ENCODE peak calls at places on chromosomes 3 and 15, in four cellular contexts. One of them, this sample, is unnamed.

GRCh38 chr3:30970183-30970582 is 75.7 kb upstream of the GADL1 start:
- DNase-seq in HCT116: no peak
- DNase-seq in GM12878: no peak
- DNase-seq in HEK293T: no peak
- DNase-seq in this sample: no peak

GRCh38 chr15:38996111-38996541 is 431.5 kb upstream of the RASGRP1 start:
- DNase-seq in GM12878: no peak
- DNase-seq in HCT116: no peak
- DNase-seq in HEK293T: no peak
- DNase-seq in this sample: no peak

GRCh38 chr3:119301662-119302061 is 7.5 kb downstream of the ARHGAP31 start:
- DNase-seq in HCT116: no peak
- DNase-seq in HEK293T: no peak
- DNase-seq in GM12878: no peak
- DNase-seq in this sample: no peak

GRCh38 chr15:68679961-68680371 is 101.2 kb downstream of the CORO2B start:
- DNase-seq in HCT116: no peak
- DNase-seq in GM12878: no peak
- DNase-seq in HEK293T: no peak
- DNase-seq in this sample: no peak

GRCh38 chr15:56428821-56429458 is 36.0 kb downstream of the MNS1 start:
- DNase-seq in HEK293T: peak
- DNase-seq in HCT116: peak
- DNase-seq in GM12878: peak
- DNase-seq in this sample: no peak

GRCh38 chr3:72692959-72693518 is 155.2 kb downstream of the SHQ1 start:
- DNase-seq in HCT116: no peak
- DNase-seq in HEK293T: no peak
- DNase-seq in GM12878: no peak
- DNase-seq in this sample: peak

GRCh38 chr3:135304378-135304777 is 509.3 kb downstream of the EPHB1 start:
- DNase-seq in HEK293T: no peak
- DNase-seq in HCT116: no peak
- DNase-seq in GM12878: no peak
- DNase-seq in this sample: no peak

GRCh38 chr3:194481103-194481502 is 5.7 kb downstream of the ATP13A3 start:
- DNase-seq in HEK293T: no peak
- DNase-seq in GM12878: no peak
- DNase-seq in HCT116: no peak
- DNase-seq in this sample: no peak

GRCh38 chr15:41585140-41586047 is 26.4 kb downstream of the TYRO3 start:
- DNase-seq in GM12878: no peak
- DNase-seq in HCT116: no peak
- DNase-seq in HEK293T: peak
- DNase-seq in this sample: peak

GRCh38 chr15:67059127-67059553 is 6.3 kb upstream of the SMAD3 start:
- DNase-seq in HEK293T: no peak
- DNase-seq in GM12878: no peak
- DNase-seq in HCT116: no peak
- DNase-seq in this sample: no peak

GRCh38 chr15:31361764-31362120 is 35.1 kb downstream of the KLF13 start:
- DNase-seq in GM12878: no peak
- DNase-seq in HCT116: no peak
- DNase-seq in HEK293T: no peak
- DNase-seq in this sample: no peak

GRCh38 chr3:57199895-57200297 is at the start of gene HESX1:
- DNase-seq in HEK293T: no peak
- DNase-seq in HCT116: no peak
- DNase-seq in GM12878: no peak
- DNase-seq in this sample: peak

GRCh38 chr3:125165189-125165947 is 47.2 kb downstream of the SLC12A8 start:
- DNase-seq in HEK293T: peak
- DNase-seq in HCT116: no peak
- DNase-seq in GM12878: no peak
- DNase-seq in this sample: peak

GRCh38 chr15:36584511-36584910 is 5.1 kb downstream of the CDIN1 start:
- DNase-seq in HEK293T: no peak
- DNase-seq in HCT116: no peak
- DNase-seq in GM12878: no peak
- DNase-seq in this sample: no peak

GRCh38 chr15:92105611-92106010 is 252.1 kb downstream of the SLCO3A1 start:
- DNase-seq in HCT116: no peak
- DNase-seq in HEK293T: no peak
- DNase-seq in GM12878: no peak
- DNase-seq in this sample: no peak

GRCh38 chr15:73631915-73632669 is 1.1 kb downstream of the NPTN start:
- DNase-seq in HEK293T: peak
- DNase-seq in HCT116: no peak
- DNase-seq in GM12878: no peak
- DNase-seq in this sample: no peak

GRCh38 chr15:64746921-64747320 is 28.5 kb downstream of the RBPMS2 start:
- DNase-seq in HEK293T: no peak
- DNase-seq in HCT116: no peak
- DNase-seq in GM12878: no peak
- DNase-seq in this sample: no peak

GRCh38 chr15:64747578-64747977 is 27.8 kb downstream of the RBPMS2 start:
- DNase-seq in GM12878: no peak
- DNase-seq in HEK293T: no peak
- DNase-seq in HCT116: no peak
- DNase-seq in this sample: no peak

GRCh38 chr15:64748251-64748650 is 27.1 kb downstream of the RBPMS2 start:
- DNase-seq in HEK293T: no peak
- DNase-seq in HCT116: no peak
- DNase-seq in GM12878: no peak
- DNase-seq in this sample: no peak

GRCh38 chr15:64749999-64750657 is 25.3 kb downstream of the RBPMS2 start:
- DNase-seq in GM12878: no peak
- DNase-seq in HCT116: no peak
- DNase-seq in HEK293T: peak
- DNase-seq in this sample: peak

GRCh38 chr15:64749167-64749566 is 26.2 kb downstream of the RBPMS2 start:
- DNase-seq in GM12878: no peak
- DNase-seq in HCT116: no peak
- DNase-seq in HEK293T: no peak
- DNase-seq in this sample: no peak
- TF ChIP-seq SP1 in GM12878: no peak
- TF ChIP-seq SP1 in HCT116: no peak
- TF ChIP-seq SP1 in HEK293T: no peak
- TF ChIP-seq SP1 in this sample: no peak

DNA sequence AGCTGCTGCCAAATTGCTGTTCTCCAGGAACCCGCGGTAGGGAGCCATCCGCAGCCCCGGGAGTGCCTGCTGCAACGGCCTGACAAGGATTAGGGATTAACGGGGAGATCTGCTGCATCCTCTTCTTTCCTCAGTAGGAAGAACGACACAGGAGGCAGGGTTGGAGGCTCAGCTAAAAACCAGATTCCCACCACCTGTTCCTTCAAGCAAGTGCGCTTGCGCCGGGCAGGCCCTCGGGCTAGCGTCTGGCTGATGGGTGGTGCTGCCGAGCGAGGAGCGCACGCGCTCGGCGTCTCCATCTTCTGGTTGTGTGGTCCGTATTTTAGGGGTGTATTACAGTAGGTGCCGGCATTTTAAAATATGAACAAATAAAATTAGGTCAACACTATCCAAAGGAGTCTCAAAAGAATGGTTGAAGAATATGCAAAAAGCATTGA is 25.4 kb upstream of the SLC25A26 start:
- DNase-seq in GM12878: no peak
- DNase-seq in HCT116: peak
- DNase-seq in HEK293T: no peak
- DNase-seq in this sample: peak
- TF ChIP-seq SP1 in GM12878: no peak
- TF ChIP-seq SP1 in HCT116: no peak
- TF ChIP-seq SP1 in HEK293T: no peak
- TF ChIP-seq SP1 in this sample: no peak

DNA sequence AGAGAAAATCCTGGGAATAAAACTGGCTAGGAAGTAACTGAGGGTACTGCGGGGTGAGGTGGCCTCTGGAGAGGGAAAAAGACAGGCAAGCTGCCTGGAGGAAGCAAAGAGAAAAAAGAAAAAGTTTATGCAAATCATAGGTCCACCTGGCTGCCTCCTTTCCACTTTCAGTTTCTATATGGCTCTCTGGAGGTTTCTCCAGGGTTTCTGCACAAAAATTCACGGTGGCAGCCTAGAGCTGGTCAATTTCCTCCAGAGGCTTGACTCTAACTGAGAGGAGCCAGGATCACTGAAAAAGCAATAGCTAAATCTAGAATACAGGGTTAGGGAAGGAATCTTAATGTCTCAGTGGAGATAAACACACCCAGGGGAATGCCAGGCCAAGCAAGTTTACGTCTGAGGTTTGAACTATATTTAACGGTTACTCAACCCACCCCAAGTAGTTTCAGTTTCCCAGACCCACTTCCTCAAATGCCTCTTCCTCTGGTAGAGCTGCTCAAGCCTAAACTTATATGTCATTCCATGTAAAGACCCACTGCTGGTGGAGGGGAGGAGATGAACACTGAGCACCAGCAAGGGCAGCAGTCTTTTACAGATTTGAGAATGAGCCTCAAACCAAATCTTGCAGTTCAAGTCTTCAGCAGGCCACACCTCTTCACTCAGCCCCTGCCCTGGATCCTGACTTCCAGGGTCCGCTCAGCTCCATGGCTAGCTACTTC is 5.7 kb downstream of the LYSMD2 start:
- DNase-seq in HCT116: no peak
- DNase-seq in HEK293T: no peak
- DNase-seq in GM12878: peak
- DNase-seq in this sample: no peak
- TF ChIP-seq SP1 in HCT116: no peak
- TF ChIP-seq SP1 in HEK293T: no peak
- TF ChIP-seq SP1 in GM12878: peak
- TF ChIP-seq SP1 in this sample: no peak

DNA sequence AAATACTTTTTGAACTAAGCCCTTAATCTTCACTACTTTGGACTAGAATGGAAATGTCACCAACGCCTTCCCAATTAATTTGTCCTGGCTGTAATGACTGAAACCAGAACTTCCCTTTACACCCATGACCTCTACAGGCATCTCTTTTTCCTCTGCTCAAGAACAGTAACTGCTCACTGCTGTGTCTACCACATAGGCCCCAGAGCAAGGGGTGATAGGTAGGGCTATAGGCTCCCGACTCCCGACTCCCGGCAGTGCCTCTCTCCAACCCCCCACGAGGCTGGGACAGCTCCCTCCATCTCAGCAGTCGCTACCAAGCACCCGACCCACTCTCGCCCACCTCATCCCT is 384 bp upstream of the LEKR1 start:
- DNase-seq in GM12878: no peak
- DNase-seq in HCT116: no peak
- DNase-seq in HEK293T: no peak
- DNase-seq in this sample: no peak
- TF ChIP-seq SP1 in GM12878: no peak
- TF ChIP-seq SP1 in HCT116: no peak
- TF ChIP-seq SP1 in HEK293T: no peak
- TF ChIP-seq SP1 in this sample: no peak

DNA sequence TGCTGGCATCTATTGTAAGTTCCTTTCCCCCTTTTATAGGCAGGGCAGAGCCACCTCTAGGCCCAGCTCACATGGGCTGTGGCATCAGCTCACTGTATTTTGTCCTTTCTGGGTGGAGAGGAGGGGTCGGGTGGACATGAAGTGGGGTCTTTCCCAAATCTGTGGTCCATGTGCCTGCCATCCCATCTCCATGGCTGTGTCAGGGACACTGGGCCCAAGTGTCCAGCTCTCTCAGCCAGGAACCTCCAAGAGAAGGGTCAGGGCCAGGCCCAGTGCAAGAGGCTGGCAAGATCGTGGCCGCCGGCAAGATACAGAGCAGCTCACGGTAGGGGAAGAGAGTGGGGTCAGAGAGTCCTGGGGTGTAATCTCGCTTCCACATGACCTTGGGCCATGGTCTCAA is 85.3 kb downstream of the PCSK6 start:
- DNase-seq in GM12878: no peak
- DNase-seq in HCT116: no peak
- DNase-seq in HEK293T: no peak
- DNase-seq in this sample: no peak
- TF ChIP-seq SP1 in GM12878: no peak
- TF ChIP-seq SP1 in HCT116: no peak
- TF ChIP-seq SP1 in HEK293T: no peak
- TF ChIP-seq SP1 in this sample: no peak

GRCh38 chr3:14517601-14518431 is 22.3 kb downstream of the GRIP2 start:
- DNase-seq in HCT116: no peak
- DNase-seq in HEK293T: no peak
- DNase-seq in GM12878: no peak
- DNase-seq in this sample: no peak
- TF ChIP-seq SP1 in HCT116: no peak
- TF ChIP-seq SP1 in HEK293T: no peak
- TF ChIP-seq SP1 in GM12878: no peak
- TF ChIP-seq SP1 in this sample: no peak

GRCh38 chr3:13462125-13462629 is 17.9 kb upstream of the HDAC11 start:
- DNase-seq in GM12878: no peak
- DNase-seq in HEK293T: no peak
- DNase-seq in HCT116: no peak
- DNase-seq in this sample: no peak

GRCh38 chr3:13461169-13462124 is 18.7 kb upstream of the HDAC11 start:
- DNase-seq in HCT116: peak
- DNase-seq in HEK293T: peak
- DNase-seq in GM12878: no peak
- DNase-seq in this sample: peak

GRCh38 chr3:13460341-13460736 is 19.8 kb upstream of the HDAC11 start:
- DNase-seq in HEK293T: no peak
- DNase-seq in HCT116: no peak
- DNase-seq in GM12878: no peak
- DNase-seq in this sample: no peak

GRCh38 chr3:13463618-13464400 is 16.3 kb upstream of the HDAC11 start:
- DNase-seq in HEK293T: no peak
- DNase-seq in HCT116: no peak
- DNase-seq in GM12878: no peak
- DNase-seq in this sample: no peak

DNA sequence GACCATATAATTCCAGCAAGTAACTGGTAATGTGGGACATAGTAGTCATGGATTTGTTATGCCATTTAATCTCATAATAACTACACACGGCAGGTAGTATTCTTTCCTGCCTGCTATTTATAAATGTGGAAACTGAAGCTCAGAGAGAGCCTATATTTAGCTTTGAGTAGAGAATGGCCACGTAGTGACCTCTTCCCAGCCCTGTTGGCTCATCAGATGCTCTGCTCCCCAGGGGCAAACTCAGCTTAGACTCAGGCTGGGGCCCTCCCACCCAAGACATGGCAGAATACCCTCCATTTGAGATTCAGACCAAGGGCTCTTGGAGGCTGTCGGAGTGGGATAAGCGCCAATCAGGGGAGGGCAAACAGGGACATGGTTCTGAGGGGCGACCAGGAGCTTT is 17.3 kb upstream of the HDAC11 start:
- DNase-seq in GM12878: no peak
- DNase-seq in HCT116: no peak
- DNase-seq in HEK293T: no peak
- DNase-seq in this sample: no peak
- TF ChIP-seq SP1 in GM12878: no peak
- TF ChIP-seq SP1 in HCT116: no peak
- TF ChIP-seq SP1 in HEK293T: no peak
- TF ChIP-seq SP1 in this sample: no peak

DNA sequence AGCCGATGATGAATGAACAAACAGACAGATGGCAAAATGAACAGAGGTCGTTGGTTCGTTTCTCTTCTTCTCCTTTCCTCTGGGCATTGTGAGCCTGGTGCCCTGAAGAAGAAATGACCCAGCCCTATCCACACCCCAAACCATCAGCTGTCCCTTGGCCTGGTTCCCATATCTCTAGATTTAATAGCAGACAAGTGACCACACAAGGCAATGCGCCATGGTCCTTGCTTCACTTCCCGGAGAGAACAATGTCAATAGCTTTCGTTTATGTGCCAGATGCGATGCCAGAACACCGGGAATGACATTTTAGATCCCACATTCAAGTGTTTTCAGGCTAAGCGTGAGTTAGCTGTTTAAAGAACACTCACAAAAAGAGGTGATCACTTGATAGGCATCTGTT is 17.7 kb downstream of the POC1A start:
- DNase-seq in GM12878: no peak
- DNase-seq in HCT116: no peak
- DNase-seq in HEK293T: no peak
- DNase-seq in this sample: no peak
- TF ChIP-seq SP1 in GM12878: no peak
- TF ChIP-seq SP1 in HCT116: no peak
- TF ChIP-seq SP1 in HEK293T: no peak
- TF ChIP-seq SP1 in this sample: no peak